ENCODE peak calls at places on chromosomes 2 and 18, in nine cellular contexts. O is PC-3, T is kidney, R is DND-41, N is heart right ventricle, G is stomach, Z is GM20000, D is omental fat pad, S is brain microvascular endothelial cell. C is an unnamed sample.
A peak's percentile ranks its signal among the peaks of the same experiment; 100 is the strongest.

GRCh38 chr2:157903626-157904025 is 27.5 kb upstream of the ACVR1 start:
- DNase-seq in O (no peak), T (no peak), R (no peak), N (peak; percentile 18), G (no peak), Z (no peak), D (no peak), S (no peak), C (no peak)

GRCh38 chr2:164737612-164738081 is 104.0 kb downstream of the COBLL1 start:
- DNase-seq in O (peak; percentile 84), T (peak; percentile 68), R (peak; percentile 37), N (peak; percentile 54), G (peak; percentile 72), Z (peak; percentile 39), D (no peak), S (peak; percentile 53), C (peak; percentile 20)

GRCh38 chr18:79559121-79559835 is 120.3 kb upstream of the CTDP1 start:
- DNase-seq in O (no peak), T (peak; percentile 37), R (no peak), N (no peak), G (no peak), Z (no peak), D (no peak), S (no peak), C (no peak)

GRCh38 chr2:24652265-24653232 is 140.6 kb downstream of the PTRHD1 start:
- DNase-seq in O (no peak), T (no peak), R (no peak), N (no peak), G (no peak), Z (no peak), D (no peak), S (no peak), C (no peak)

GRCh38 chr2:41420872-41421271 is 626.9 kb upstream of the PKDCC start:
- DNase-seq in O (no peak), T (no peak), R (no peak), N (no peak), G (no peak), Z (no peak), D (no peak), S (no peak), C (no peak)

GRCh38 chr2:234823877-234824376 is 127.9 kb upstream of the SH3BP4 start:
- DNase-seq in O (peak; percentile 92), T (no peak), R (no peak), N (peak; percentile 40), G (no peak), Z (no peak), D (no peak), S (peak; percentile 94), C (no peak)

GRCh38 chr2:100752628-100753333 is 67.2 kb upstream of the NPAS2 start:
- DNase-seq in O (peak; percentile 90), T (no peak), R (no peak), N (no peak), G (no peak), Z (no peak), D (no peak), S (peak; percentile 72), C (no peak)

GRCh38 chr18:10340821-10341220 is 113.6 kb upstream of the APCDD1 start:
- DNase-seq in O (no peak), T (no peak), R (peak; percentile 37), N (no peak), G (no peak), Z (no peak), D (no peak), S (no peak), C (no peak)

GRCh38 chr2:234788841-234789240 is 163.0 kb upstream of the SH3BP4 start:
- DNase-seq in O (no peak), T (no peak), R (no peak), N (no peak), G (no peak), Z (no peak), D (no peak), S (no peak), C (no peak)

GRCh38 chr2:1995987-1996386 is 251.7 kb upstream of the PXDN start:
- DNase-seq in O (peak; percentile 31), T (no peak), R (peak; percentile 58), N (no peak), G (no peak), Z (no peak), D (no peak), S (peak; percentile 92), C (peak; percentile 15)

GRCh38 chr2:235287369-235287722 is 206.5 kb upstream of the AGAP1 start:
- DNase-seq in O (no peak), T (no peak), R (no peak), N (peak; percentile 49), G (no peak), Z (no peak), D (no peak), S (no peak), C (no peak)

GRCh38 chr18:30514059-30514458 is 528.5 kb downstream of the DSC3 start:
- DNase-seq in O (no peak), T (peak; percentile 44), R (no peak), N (no peak), G (no peak), Z (no peak), D (no peak), S (no peak), C (no peak)

GRCh38 chr2:23556929-23557328 is 171.9 kb downstream of the KLHL29 start:
- DNase-seq in O (no peak), T (no peak), R (no peak), N (no peak), G (no peak), Z (no peak), D (no peak), S (no peak), C (no peak)

GRCh38 chr18:48527467-48527866 is 11.4 kb upstream of the CTIF start:
- DNase-seq in O (no peak), T (no peak), R (no peak), N (no peak), G (no peak), Z (no peak), D (no peak), S (no peak), C (no peak)

GRCh38 chr2:141501743-141502142 is 629.1 kb downstream of the LRP1B start:
- DNase-seq in O (no peak), T (no peak), R (peak; percentile 38), N (no peak), G (no peak), Z (no peak), D (no peak), S (no peak), C (no peak)

GRCh38 chr2:105782123-105782522 is 37.4 kb downstream of the NCK2 start:
- DNase-seq in O (no peak), T (no peak), R (no peak), N (no peak), G (no peak), Z (no peak), D (no peak), S (no peak), C (no peak)

GRCh38 chr2:12347049-12347448 is 369.7 kb upstream of the TRIB2 start:
- DNase-seq in O (peak; percentile 43), T (no peak), R (no peak), N (no peak), G (no peak), Z (no peak), D (no peak), S (no peak), C (no peak)

GRCh38 chr2:169225906-169226305 is 136.4 kb downstream of the LRP2 start:
- DNase-seq in O (no peak), T (no peak), R (no peak), N (no peak), G (no peak), Z (no peak), D (no peak), S (no peak), C (no peak)

GRCh38 chr2:3641841-3642421 is 16.1 kb upstream of the ALLC start:
- DNase-seq in O (no peak), T (no peak), R (no peak), N (peak; percentile 3), G (peak; percentile 7), Z (no peak), D (no peak), S (no peak), C (no peak)

GRCh38 chr2:73830871-73831401 is 2.2 kb downstream of the STAMBP start:
- DNase-seq in O (peak; percentile 89), T (no peak), R (no peak), N (no peak), G (no peak), Z (no peak), D (no peak), S (peak; percentile 72), C (peak; percentile 66)

GRCh38 chr2:115541808-115542207 is 1099.4 kb downstream of the DPP10 start:
- DNase-seq in O (no peak), T (no peak), R (no peak), N (no peak), G (no peak), Z (no peak), D (no peak), S (no peak), C (no peak)
- TF ChIP-seq CTCF in O (no peak), T (no peak), R (no peak), N (no peak), G (no peak), Z (no peak), D (no peak), S (no peak), C (no peak)

DNA sequence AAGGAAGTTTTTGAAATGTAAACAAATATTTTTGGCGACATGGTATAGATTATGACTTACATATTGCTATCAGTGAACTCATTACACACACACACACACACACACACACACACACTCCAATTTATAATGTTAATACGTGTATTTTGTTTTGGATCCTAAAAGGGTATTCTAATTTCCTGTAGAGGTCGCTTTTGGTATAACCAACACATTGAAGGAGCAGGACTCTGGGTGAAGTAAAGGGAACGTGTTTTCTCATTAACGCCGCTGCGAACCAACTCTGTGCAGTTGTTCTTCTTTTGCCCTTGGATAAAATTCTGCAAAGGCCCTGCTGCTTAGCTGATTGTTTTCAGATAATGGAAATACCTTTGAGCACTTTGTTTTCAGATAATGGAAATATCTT is 190.4 kb downstream of the PMAIP1 start:
- DNase-seq in O (peak; percentile 11), T (no peak), R (no peak), N (no peak), G (no peak), Z (peak; percentile 11), D (no peak), S (no peak), C (no peak)
- TF ChIP-seq CTCF in O (peak; percentile 46), T (no peak), R (peak; percentile 27), N (no peak), G (no peak), Z (no peak), D (no peak), S (peak; percentile 8), C (no peak)

DNA sequence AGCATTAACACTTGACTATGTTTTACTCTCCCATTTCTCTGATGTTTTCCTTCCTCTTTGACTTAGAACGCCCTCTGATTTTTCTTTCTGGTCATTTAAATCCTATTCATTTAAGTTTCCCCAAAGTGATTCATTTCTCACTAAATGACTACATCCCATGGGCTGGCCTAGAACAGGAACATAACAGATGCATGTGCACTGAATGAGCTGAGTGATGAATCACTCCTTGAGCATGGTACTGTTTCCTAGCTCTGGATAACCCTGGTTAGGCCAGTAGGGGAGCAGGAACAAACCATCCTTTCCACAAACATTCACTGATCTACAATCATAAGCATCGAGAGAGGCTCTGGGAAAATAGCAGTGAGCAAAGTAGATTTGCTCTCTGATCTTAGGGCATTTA is 221.9 kb upstream of the SETBP1 start:
- DNase-seq in O (peak; percentile 37), T (no peak), R (no peak), N (no peak), G (no peak), Z (no peak), D (no peak), S (peak; percentile 88), C (no peak)
- TF ChIP-seq CTCF in O (no peak), T (no peak), R (no peak), N (no peak), G (no peak), Z (no peak), D (no peak), S (peak; percentile 48), C (no peak)

GRCh38 chr2:150097891-150098595 is 389.4 kb downstream of the RND3 start:
- DNase-seq in O (peak; percentile 29), T (no peak), R (no peak), N (no peak), G (no peak), Z (no peak), D (no peak), S (peak; percentile 14), C (no peak)
- TF ChIP-seq CTCF in O (peak; percentile 26), T (no peak), R (peak; percentile 10), N (no peak), G (peak; percentile 9), Z (no peak), D (no peak), S (peak; percentile 50), C (no peak)